ENCODE peak calls at places on chromosomes 2 and 18, in six cellular contexts. J, T, H, F, M and X are unnamed samples. For H3K27me3, the result is how much of the 10 kb centered on the place peaks cover.

GRCh38 chr2:121185571-121186074 is 99.4 kb downstream of the TFCP2L1 start:
- DNase-seq in F (no peak), M (no peak), H (peak), J (no peak), T (no peak), X (no peak)

GRCh38 chr2:150387586-150388288 is 99.7 kb downstream of the RND3 start:
- DNase-seq in H (no peak), M (no peak), T (no peak), J (no peak), F (no peak), X (no peak)

GRCh38 chr2:118145806-118146205 is 57.5 kb downstream of the INSIG2 start:
- DNase-seq in M (no peak), H (no peak), J (no peak), T (no peak), F (no peak), X (no peak)

GRCh38 chr2:223001831-223002230 is 50.2 kb upstream of the KCNE4 start:
- DNase-seq in M (no peak), F (no peak), J (no peak), T (no peak), H (no peak), X (no peak)

GRCh38 chr2:240372051-240372450 is 63.4 kb upstream of the GPC1 start:
- DNase-seq in F (no peak), T (no peak), H (no peak), M (peak), J (no peak), X (no peak)

GRCh38 chr2:16862474-16862873 is 196.8 kb upstream of the CYRIA start:
- DNase-seq in F (no peak), J (no peak), T (no peak), M (no peak), H (no peak), X (no peak)

GRCh38 chr18:46939337-46939963 is 22.0 kb downstream of the KATNAL2 start:
- DNase-seq in M (no peak), T (no peak), J (no peak), F (no peak), H (no peak), X (no peak)

GRCh38 chr18:46437019-46437418 is 220.0 kb downstream of the LOXHD1 start:
- DNase-seq in H (no peak), J (no peak), T (no peak), M (no peak), F (no peak), X (no peak)

GRCh38 chr18:49697049-49697448 is 116.3 kb downstream of the ACAA2 start:
- DNase-seq in J (no peak), M (no peak), T (no peak), F (no peak), H (no peak), X (no peak)

GRCh38 chr2:36538345-36538744 is 59.6 kb downstream of the FEZ2 start:
- DNase-seq in T (no peak), F (peak), H (no peak), J (no peak), M (no peak), X (no peak)

GRCh38 chr18:49591775-49592174 is 29.9 kb downstream of the LIPG start:
- DNase-seq in T (peak), F (no peak), H (no peak), J (no peak), M (no peak), X (no peak)

GRCh38 chr2:119475225-119475856 is 43.7 kb downstream of the TMEM37 start:
- DNase-seq in F (peak), M (peak), T (peak), H (peak), J (no peak), X (peak)

GRCh38 chr18:23143059-23143831 is 8.0 kb downstream of the CABLES1 start:
- DNase-seq in F (no peak), M (no peak), H (no peak), T (peak), J (no peak), X (no peak)

GRCh38 chr2:19124135-19124534 is 234.3 kb downstream of the OSR1 start:
- DNase-seq in H (no peak), T (no peak), M (no peak), F (no peak), J (no peak), X (no peak)

GRCh38 chr2:189233527-189233926 is 54.0 kb upstream of the COL5A2 start:
- DNase-seq in F (no peak), M (no peak), H (no peak), T (no peak), J (no peak), X (no peak)

GRCh38 chr2:134401081-134401497 is 147.2 kb downstream of the MGAT5 start:
- DNase-seq in T (no peak), H (no peak), F (peak), M (no peak), J (no peak), X (no peak)

GRCh38 chr2:191806396-191806795 is 40.5 kb downstream of the CAVIN2 start:
- DNase-seq in H (no peak), T (no peak), J (no peak), F (no peak), M (no peak), X (no peak)

GRCh38 chr2:32484907-32485306 is 128.1 kb downstream of the BIRC6 start:
- DNase-seq in H (no peak), F (no peak), M (no peak), J (no peak), T (no peak), X (no peak)

GRCh38 chr2:25339121-25339738 is 2.5 kb downstream of the DNMT3A start:
- DNase-seq in J (no peak), F (no peak), H (no peak), M (no peak), T (no peak), X (peak)

GRCh38 chr2:225779829-225780228 is 380.3 kb downstream of the NYAP2 start:
- DNase-seq in H (no peak), J (no peak), T (no peak), M (no peak), F (no peak), X (no peak)

DNA sequence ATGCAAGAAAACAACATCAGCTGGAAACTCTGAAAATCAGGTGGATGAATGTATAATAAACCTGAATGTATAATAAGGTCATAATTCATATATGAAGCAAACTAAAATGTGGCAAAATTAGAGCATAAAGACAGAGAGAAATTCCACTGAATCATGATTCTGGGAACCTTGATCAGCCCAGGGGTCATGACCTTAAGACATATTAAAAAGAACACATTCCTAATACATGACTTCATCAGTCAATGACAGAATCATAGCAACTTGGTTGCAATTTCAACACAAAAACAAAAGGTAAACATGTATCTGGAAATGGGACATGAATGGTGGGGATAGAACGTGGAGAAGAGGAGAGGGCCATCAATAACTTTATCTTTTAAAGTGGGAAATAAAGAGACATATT is 17.6 kb downstream of the AFF3 start:
- DNase-seq in J (no peak), H (no peak), F (no peak), T (no peak), M (no peak), X (no peak)
- H3K27me3 ChIP-seq in J (under half), H (half or more), F (under half), T (under half), M (under half), X (half or more)

GRCh38 chr2:85076618-85077274 is 56.4 kb upstream of the TCF7L1 start:
- DNase-seq in J (no peak), M (no peak), T (no peak), F (no peak), H (no peak), X (no peak)
- H3K27me3 ChIP-seq in J (under half), M (under half), T (under half), F (under half), H (under half), X (under half)

DNA sequence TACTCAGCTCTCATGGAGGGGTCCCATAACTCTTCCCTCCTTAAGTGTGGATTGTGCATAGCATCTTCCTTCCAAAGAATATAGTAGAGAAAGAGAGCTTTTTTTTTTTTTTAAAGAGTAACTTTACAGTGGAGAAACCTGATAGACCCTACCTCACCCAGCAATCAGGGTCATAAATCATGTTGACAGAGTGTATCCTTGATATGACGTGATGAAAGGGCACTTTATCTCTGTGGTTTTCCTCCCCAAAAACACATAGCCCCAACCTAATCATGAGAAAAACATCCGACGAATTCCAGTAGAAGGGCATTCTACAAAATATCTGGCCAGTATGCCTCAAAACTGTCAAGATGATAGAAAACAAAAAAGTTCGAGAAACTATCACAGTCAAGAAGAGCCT is 29.5 kb upstream of the MEIS1 start:
- DNase-seq in M (no peak), F (no peak), H (no peak), T (no peak), J (no peak), X (no peak)
- H3K27me3 ChIP-seq in M (under half), F (under half), H (under half), T (under half), J (under half), X (under half)

GRCh38 chr2:71464389-71464788 is 11.0 kb downstream of the DYSF start:
- DNase-seq in F (no peak), M (no peak), J (no peak), H (no peak), T (no peak), X (no peak)

GRCh38 chr2:71462056-71462605 is 8.8 kb downstream of the DYSF start:
- DNase-seq in T (no peak), F (no peak), H (no peak), J (no peak), M (no peak), X (no peak)

GRCh38 chr2:71463342-71463654 is 9.9 kb downstream of the DYSF start:
- DNase-seq in F (no peak), J (no peak), H (no peak), M (no peak), T (no peak), X (no peak)

GRCh38 chr2:71461304-71461671 is 7.9 kb downstream of the DYSF start:
- DNase-seq in T (no peak), M (no peak), J (no peak), F (no peak), H (no peak), X (no peak)

GRCh38 chr2:71462641-71463341 is 9.4 kb downstream of the DYSF start:
- DNase-seq in H (no peak), F (no peak), J (no peak), T (no peak), M (no peak), X (no peak)
- H3K27me3 ChIP-seq in H (half or more), F (under half), J (under half), T (under half), M (under half), X (half or more)

GRCh38 chr2:84286878-84287277 is 172.2 kb downstream of the SUCLG1 start:
- DNase-seq in H (no peak), F (no peak), J (no peak), T (no peak), M (no peak), X (no peak)
- H3K27me3 ChIP-seq in H (under half), F (under half), J (under half), T (under half), M (under half), X (under half)

GRCh38 chr2:159108178-159108893 is 139.9 kb downstream of the TANC1 start:
- DNase-seq in T (no peak), H (no peak), M (no peak), F (peak), J (no peak), X (no peak)
- H3K27me3 ChIP-seq in T (under half), H (under half), M (under half), F (under half), J (under half), X (under half)

GRCh38 chr2:206856474-206856873 is 82.8 kb upstream of the CPO start:
- DNase-seq in M (no peak), J (no peak), F (no peak), H (no peak), T (no peak), X (no peak)

GRCh38 chr2:206851511-206851910 is 86.1 kb downstream of the FASTKD2 start:
- DNase-seq in J (no peak), H (no peak), F (no peak), T (no peak), M (no peak), X (no peak)

GRCh38 chr2:206853880-206854279 is 85.4 kb upstream of the CPO start:
- DNase-seq in T (no peak), H (no peak), M (no peak), J (no peak), F (no peak), X (no peak)

GRCh38 chr2:206858972-206859739 is 80.2 kb upstream of the CPO start:
- DNase-seq in H (no peak), M (no peak), J (no peak), T (no peak), F (no peak), X (no peak)

GRCh38 chr2:206855585-206856433 is 83.5 kb upstream of the CPO start:
- DNase-seq in J (no peak), M (no peak), F (no peak), H (no peak), T (no peak), X (no peak)
- H3K27me3 ChIP-seq in J (under half), M (under half), F (under half), H (under half), T (under half), X (under half)

DNA sequence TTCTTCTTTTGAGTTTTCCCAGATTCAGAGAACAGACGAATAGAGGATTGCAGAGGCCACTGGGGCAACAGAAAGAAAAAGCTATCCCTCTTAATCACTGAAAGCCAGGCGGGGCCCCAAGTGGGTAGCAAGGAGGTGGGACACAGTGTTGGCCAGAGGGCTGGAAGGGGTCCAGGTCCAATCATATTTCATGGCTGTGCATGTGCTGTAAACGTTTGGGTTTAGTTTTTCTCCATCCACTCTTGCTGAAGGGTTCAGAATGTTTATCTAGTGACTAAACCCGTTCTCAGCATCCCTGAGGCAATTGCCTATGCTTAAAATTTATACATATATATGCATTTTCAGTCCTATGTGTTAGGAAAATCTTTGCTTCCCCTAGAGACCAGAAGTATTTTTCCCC is 99.4 kb upstream of the EPHA4 start:
- DNase-seq in T (no peak), J (no peak), M (no peak), H (no peak), F (no peak), X (no peak)
- H3K27me3 ChIP-seq in T (under half), J (under half), M (under half), H (under half), F (under half), X (under half)